ENCODE peak calls at places on chromosomes 6 and 20, in four cellular contexts. G is CD8-positive, alpha-beta T cell; Z is cardiac fibroblast; F is fibroblast of villous mesenchyme. O is an unnamed sample.

GRCh38 chr6:67615796-67616195 is 1019.3 kb upstream of the ADGRB3 start:
- DNase-seq in G (no peak), Z (peak), F (no peak), O (no peak)

GRCh38 chr20:19589731-19590362 is 168.2 kb upstream of the RIN2 start:
- DNase-seq in G (no peak), Z (no peak), F (no peak), O (no peak)

GRCh38 chr20:8601542-8601912 is 467.4 kb upstream of the PLCB4 start:
- DNase-seq in G (no peak), Z (no peak), F (no peak), O (no peak)

GRCh38 chr6:113102761-113103160 is 754.4 kb upstream of the MARCKS start:
- DNase-seq in G (no peak), Z (peak), F (peak), O (no peak)

GRCh38 chr6:8683204-8683603 is 247.9 kb upstream of the SLC35B3 start:
- DNase-seq in G (no peak), Z (no peak), F (no peak), O (no peak)

GRCh38 chr6:4133941-4134838 is 1.2 kb downstream of the ECI2 start:
- DNase-seq in G (no peak), Z (peak), F (peak), O (peak)

GRCh38 chr20:2706688-2707352 is 14.2 kb downstream of the EBF4 start:
- DNase-seq in G (no peak), Z (no peak), F (no peak), O (no peak)

GRCh38 chr6:166624275-166624674 is 2.8 kb downstream of the RPS6KA2 start:
- DNase-seq in G (no peak), Z (peak), F (peak), O (no peak)

GRCh38 chr6:11209941-11210340 is 22.5 kb downstream of the NEDD9 start:
- DNase-seq in G (no peak), Z (peak), F (no peak), O (no peak)

GRCh38 chr6:118377711-118378414 is 170.2 kb upstream of the PLN start:
- DNase-seq in G (no peak), Z (no peak), F (no peak), O (peak)

GRCh38 chr6:29696147-29697129 is 15.5 kb upstream of the ZFP57 start:
- DNase-seq in G (no peak), Z (peak), F (peak), O (peak)

GRCh38 chr6:156998824-156999330 is 221.7 kb downstream of the ARID1B start:
- DNase-seq in G (no peak), Z (no peak), F (no peak), O (no peak)

GRCh38 chr6:104526383-104526782 is 333.3 kb downstream of the HACE1 start:
- DNase-seq in G (no peak), Z (peak), F (peak), O (no peak)

GRCh38 chr6:104522533-104522932 is 337.2 kb downstream of the HACE1 start:
- DNase-seq in G (no peak), Z (no peak), F (no peak), O (no peak)

GRCh38 chr6:104527311-104527710 is 332.4 kb downstream of the HACE1 start:
- DNase-seq in G (no peak), Z (no peak), F (no peak), O (no peak)

GRCh38 chr6:104527761-104528415 is 331.8 kb downstream of the HACE1 start:
- DNase-seq in G (no peak), Z (peak), F (peak), O (peak)

DNA sequence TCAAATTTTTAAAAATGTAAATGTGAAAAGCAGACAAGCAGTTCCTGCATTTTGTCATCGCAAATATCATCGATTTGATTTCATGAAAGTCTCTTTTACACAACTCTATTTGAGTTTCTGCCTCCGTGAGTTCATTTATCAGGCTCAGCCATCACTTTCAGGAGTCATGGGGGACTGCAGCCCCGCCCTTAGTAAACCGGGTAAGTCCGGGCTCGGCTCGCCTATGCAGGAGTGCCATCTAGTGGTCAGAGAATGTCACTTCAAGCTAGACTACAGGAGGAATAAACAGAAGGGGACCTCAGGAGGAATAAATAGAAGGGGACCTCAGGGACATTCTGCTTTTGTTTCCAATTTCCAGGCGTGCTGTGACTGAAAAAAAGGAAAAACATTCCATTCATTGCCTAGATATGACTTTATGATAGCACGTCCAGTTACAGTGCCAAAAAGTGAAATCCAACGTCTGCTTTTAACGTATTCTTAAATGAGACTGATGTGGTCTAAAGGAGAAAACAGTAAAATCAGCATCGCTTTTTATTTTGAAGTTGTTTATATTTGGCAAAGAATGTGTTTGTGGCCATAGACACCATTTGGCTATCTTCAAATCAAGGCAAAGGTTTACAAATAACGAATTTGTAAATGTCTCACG is 333.9 kb downstream of the HACE1 start:
- DNase-seq in G (peak), Z (peak), F (peak), O (peak)
- TF ChIP-seq CTCF in G (peak), Z (peak), F (peak), O (peak)

GRCh38 chr20:22717466-22717865 is 133.1 kb upstream of the FOXA2 start:
- DNase-seq in G (no peak), Z (peak), F (peak), O (no peak)

GRCh38 chr20:22719250-22719649 is 134.9 kb upstream of the FOXA2 start:
- DNase-seq in G (no peak), Z (no peak), F (no peak), O (no peak)

GRCh38 chr20:22720206-22720605 is 135.8 kb upstream of the FOXA2 start:
- DNase-seq in G (no peak), Z (no peak), F (no peak), O (no peak)

GRCh38 chr20:22711981-22712755 is 127.8 kb upstream of the FOXA2 start:
- DNase-seq in G (no peak), Z (no peak), F (no peak), O (no peak)

GRCh38 chr20:22716824-22717351 is 132.5 kb upstream of the FOXA2 start:
- DNase-seq in G (no peak), Z (peak), F (peak), O (no peak)
- TF ChIP-seq CTCF in G (no peak), Z (no peak), F (no peak), O (no peak)

GRCh38 chr6:135983720-135984343 is 132.3 kb downstream of the PDE7B start:
- DNase-seq in G (no peak), Z (no peak), F (no peak), O (no peak)

GRCh38 chr6:135990437-135990836 is 138.9 kb downstream of the PDE7B start:
- DNase-seq in G (no peak), Z (no peak), F (peak), O (no peak)

GRCh38 chr6:135990855-135991464 is 139.5 kb downstream of the PDE7B start:
- DNase-seq in G (no peak), Z (no peak), F (no peak), O (no peak)

GRCh38 chr6:135985471-135985870 is 134.0 kb downstream of the PDE7B start:
- DNase-seq in G (no peak), Z (peak), F (no peak), O (no peak)

DNA sequence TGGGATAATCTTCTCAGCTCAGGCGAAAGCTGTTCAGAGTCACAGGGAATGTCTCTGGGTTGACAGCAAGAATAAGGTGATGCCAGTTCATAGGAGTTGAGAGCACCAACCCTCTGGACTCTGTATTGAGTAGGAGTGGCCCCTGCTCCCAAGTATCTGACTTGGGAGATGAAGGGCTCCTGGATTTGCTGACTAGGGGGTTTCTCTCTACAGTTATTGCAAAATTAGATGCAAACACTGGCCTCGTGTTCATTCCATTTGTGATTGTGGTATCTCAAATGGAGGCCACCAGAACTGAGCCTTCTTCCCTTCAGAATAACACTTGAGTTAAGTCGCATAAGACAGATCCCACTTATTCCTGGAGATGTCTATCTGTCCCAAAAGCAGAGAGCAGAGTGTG is 135.7 kb downstream of the PDE7B start:
- DNase-seq in G (no peak), Z (no peak), F (no peak), O (no peak)
- TF ChIP-seq CTCF in G (no peak), Z (no peak), F (no peak), O (no peak)

GRCh38 chr6:127198549-127198948 is 68.1 kb upstream of the RNF146 start:
- DNase-seq in G (no peak), Z (peak), F (peak), O (no peak)

GRCh38 chr6:127199470-127199869 is 67.2 kb upstream of the RNF146 start:
- DNase-seq in G (no peak), Z (no peak), F (no peak), O (no peak)

GRCh38 chr6:127191716-127192115 is 73.2 kb downstream of the RSPO3 start:
- DNase-seq in G (no peak), Z (peak), F (no peak), O (no peak)

GRCh38 chr6:127192911-127193503 is 73.7 kb upstream of the RNF146 start:
- DNase-seq in G (no peak), Z (peak), F (peak), O (no peak)

DNA sequence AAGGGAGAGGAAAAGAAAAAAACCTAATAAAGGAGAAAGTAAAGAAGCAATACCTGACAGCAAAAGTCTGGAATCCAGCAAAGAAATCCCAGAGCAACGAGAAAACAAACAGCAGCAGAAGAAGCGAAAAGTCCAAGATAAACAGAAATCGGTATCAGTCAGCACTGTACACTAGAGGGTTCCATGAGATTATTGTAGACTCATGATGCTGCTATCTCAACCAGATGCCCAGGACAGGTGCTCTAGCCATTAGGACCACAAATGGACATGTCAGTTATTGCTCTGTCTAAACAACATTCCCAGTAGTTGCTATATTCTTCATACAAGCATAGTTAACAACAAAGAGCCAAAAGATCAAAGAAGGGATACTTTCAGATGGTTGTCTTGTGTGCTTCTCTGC is 70.8 kb upstream of the RNF146 start:
- DNase-seq in G (no peak), Z (no peak), F (no peak), O (no peak)
- TF ChIP-seq CTCF in G (no peak), Z (no peak), F (no peak), O (no peak)

DNA sequence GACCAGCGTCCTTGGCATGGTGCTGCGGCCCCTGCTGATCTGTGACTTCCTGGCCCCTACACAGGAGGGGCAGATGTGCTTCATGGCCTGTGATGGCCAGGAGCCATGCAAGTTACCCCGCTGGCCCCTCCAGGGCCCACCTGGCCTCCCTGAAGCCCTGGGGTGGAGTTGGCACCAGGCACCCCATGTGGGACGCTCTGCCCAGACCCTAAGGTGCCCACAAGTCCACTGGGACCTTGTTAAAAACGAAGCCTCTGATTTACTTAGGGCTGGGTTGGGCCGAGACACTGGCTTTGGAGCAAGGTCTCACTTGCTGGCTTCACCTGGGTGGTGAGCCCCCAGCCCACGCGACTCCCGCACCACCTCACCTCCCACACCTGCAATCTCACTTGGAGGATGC is 139.0 kb downstream of the PHACTR3 start:
- DNase-seq in G (no peak), Z (no peak), F (no peak), O (no peak)
- TF ChIP-seq CTCF in G (no peak), Z (no peak), F (no peak), O (no peak)

GRCh38 chr6:130676773-130677144 is 150.4 kb upstream of the SMLR1 start:
- DNase-seq in G (no peak), Z (no peak), F (no peak), O (no peak)

GRCh38 chr6:130677312-130677711 is 149.9 kb upstream of the SMLR1 start:
- DNase-seq in G (no peak), Z (no peak), F (no peak), O (no peak)

GRCh38 chr6:130675072-130675471 is 152.1 kb upstream of the SMLR1 start:
- DNase-seq in G (no peak), Z (peak), F (peak), O (no peak)

GRCh38 chr6:130677766-130678165 is 149.4 kb upstream of the SMLR1 start:
- DNase-seq in G (no peak), Z (no peak), F (no peak), O (no peak)

DNA sequence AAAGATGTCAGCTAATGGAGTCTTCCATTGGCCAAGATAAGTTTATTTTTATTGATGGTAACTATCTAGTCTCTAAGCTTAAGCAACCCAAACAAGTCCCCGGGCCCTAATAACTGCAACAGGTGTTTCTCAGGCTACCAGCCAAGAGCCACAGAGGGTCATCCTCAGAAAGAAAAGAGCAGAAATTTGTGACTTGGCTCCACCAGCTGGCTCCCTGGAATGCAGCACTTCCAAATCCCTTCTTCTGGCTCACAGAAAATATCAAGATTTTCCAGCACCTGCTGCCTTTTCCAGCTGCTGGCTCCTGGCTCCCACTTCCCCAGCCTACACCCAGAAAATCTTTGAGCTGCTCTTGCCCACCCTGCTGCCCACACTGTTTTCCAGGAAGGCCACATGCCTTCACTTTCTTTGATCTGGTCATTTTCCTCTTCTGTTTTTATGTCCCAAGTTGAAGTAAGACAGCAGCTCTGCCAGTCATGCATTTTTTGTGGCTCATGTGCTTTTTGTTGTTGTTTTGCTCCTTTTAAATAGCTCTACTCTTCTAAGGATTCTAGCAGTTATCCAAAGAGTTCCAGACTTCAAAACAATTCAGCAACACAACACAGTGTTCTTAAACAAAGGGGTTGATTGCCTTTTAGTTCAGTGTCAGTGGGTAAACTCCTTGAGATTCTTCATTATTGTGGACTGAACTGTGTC is 151.0 kb upstream of the SMLR1 start:
- DNase-seq in G (no peak), Z (no peak), F (peak), O (no peak)
- TF ChIP-seq CTCF in G (no peak), Z (no peak), F (peak), O (no peak)

GRCh38 chr20:54532573-54532972 is 57.2 kb downstream of the DOK5 start:
- DNase-seq in G (no peak), Z (no peak), F (no peak), O (no peak)

GRCh38 chr20:54524849-54525248 is 49.5 kb downstream of the DOK5 start:
- DNase-seq in G (no peak), Z (no peak), F (no peak), O (no peak)

GRCh38 chr20:54525906-54526596 is 50.7 kb downstream of the DOK5 start:
- DNase-seq in G (no peak), Z (no peak), F (no peak), O (no peak)

DNA sequence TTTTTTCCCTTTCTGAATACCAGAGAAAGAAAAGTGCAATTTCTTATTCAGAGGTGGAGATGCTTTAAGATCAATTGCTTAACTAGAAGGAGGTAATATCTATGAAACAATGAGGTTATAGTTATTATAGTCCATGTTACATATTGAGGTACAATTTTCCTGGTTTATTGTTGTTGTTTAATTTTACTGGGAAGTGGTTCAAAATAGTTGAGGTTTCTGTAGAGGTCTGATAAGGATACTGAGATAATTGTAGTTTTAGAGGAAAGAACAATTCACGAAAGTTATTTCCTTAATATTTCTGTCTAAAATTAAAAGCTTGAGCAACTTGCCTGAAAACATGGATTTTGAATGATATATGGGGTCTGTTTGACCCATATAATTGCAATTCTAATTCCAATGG is 51.4 kb downstream of the DOK5 start:
- DNase-seq in G (no peak), Z (no peak), F (no peak), O (no peak)
- TF ChIP-seq CTCF in G (no peak), Z (no peak), F (no peak), O (no peak)

GRCh38 chr6:169520104-169520503 is 181.7 kb downstream of the WDR27 start:
- DNase-seq in G (no peak), Z (peak), F (peak), O (no peak)
- TF ChIP-seq CTCF in G (no peak), Z (peak), F (peak), O (no peak)

GRCh38 chr6:75206338-75207210 is 721 bp upstream of the COL12A1 start:
- DNase-seq in G (no peak), Z (peak), F (peak), O (peak)
- TF ChIP-seq CTCF in G (no peak), Z (peak), F (no peak), O (no peak)

GRCh38 chr6:127118505-127119360 is at the start of gene RSPO3:
- DNase-seq in G (no peak), Z (peak), F (peak), O (peak)

GRCh38 chr6:127120109-127120786 is 1.8 kb downstream of the RSPO3 start:
- DNase-seq in G (no peak), Z (no peak), F (no peak), O (peak)

GRCh38 chr6:127119361-127120108 is 1.1 kb downstream of the RSPO3 start:
- DNase-seq in G (no peak), Z (peak), F (peak), O (peak)

GRCh38 chr6:127121637-127121960 is 3.1 kb downstream of the RSPO3 start:
- DNase-seq in G (no peak), Z (no peak), F (no peak), O (no peak)

GRCh38 chr6:127120787-127121636 is 2.5 kb downstream of the RSPO3 start:
- DNase-seq in G (peak), Z (peak), F (peak), O (peak)
- TF ChIP-seq CTCF in G (peak), Z (peak), F (peak), O (peak)